ENCODE peak calls at places on chromosomes 11 and 22, in seven cellular contexts. R is hepatocyte; V is CD4-positive, alpha-beta memory T cell; O is heart right ventricle; I is ovary; E is left lung; U is upper lobe of left lung. A is an unnamed sample.

GRCh38 chr22:39820266-39820665 is 73.3 kb downstream of the ENTHD1 start:
- DNase-seq in R (no peak), V (no peak), O (no peak), I (no peak), E (no peak), U (no peak), A (no peak)

GRCh38 chr22:19784396-19785175 is 24.0 kb downstream of the TBX1 start:
- DNase-seq in R (no peak), V (no peak), O (no peak), I (no peak), E (peak), U (no peak), A (no peak)

GRCh38 chr22:43900206-43900605 is 8.4 kb upstream of the PNPLA5 start:
- DNase-seq in R (no peak), V (no peak), O (no peak), I (no peak), E (no peak), U (no peak), A (no peak)

GRCh38 chr11:94926271-94926625 is 47.1 kb downstream of the CWC15 start:
- DNase-seq in R (no peak), V (no peak), O (no peak), I (no peak), E (no peak), U (no peak), A (no peak)

GRCh38 chr11:131042041-131042390 is 125.7 kb upstream of the SNX19 start:
- DNase-seq in R (no peak), V (no peak), O (no peak), I (no peak), E (no peak), U (no peak), A (no peak)

GRCh38 chr11:117144477-117145392 is 648 bp downstream of the PAFAH1B2 start:
- DNase-seq in R (peak), V (peak), O (peak), I (peak), E (peak), U (peak), A (no peak)

GRCh38 chr22:42269407-42270177 is 861 bp downstream of the TCF20 start:
- DNase-seq in R (peak), V (peak), O (peak), I (peak), E (peak), U (peak), A (no peak)

GRCh38 chr11:129252621-129253020 is 60.5 kb upstream of the ARHGAP32 start:
- DNase-seq in R (no peak), V (no peak), O (no peak), I (no peak), E (no peak), U (no peak), A (no peak)

GRCh38 chr22:26846645-26847044 is 189.3 kb downstream of the MIAT start:
- DNase-seq in R (no peak), V (no peak), O (no peak), I (no peak), E (no peak), U (no peak), A (no peak)

GRCh38 chr11:6612816-6613136 is 760 bp upstream of the TAF10 start:
- DNase-seq in R (no peak), V (no peak), O (peak), I (no peak), E (no peak), U (no peak), A (no peak)

GRCh38 chr11:9250139-9250582 is 15.0 kb downstream of the DENND5A start:
- DNase-seq in R (no peak), V (peak), O (no peak), I (no peak), E (no peak), U (no peak), A (no peak)

GRCh38 chr11:69948256-69949141 is 129.3 kb upstream of the FGF3 start:
- DNase-seq in R (peak), V (no peak), O (no peak), I (no peak), E (peak), U (no peak), A (no peak)

GRCh38 chr11:12692238-12693074 is 18.2 kb downstream of the TEAD1 start:
- DNase-seq in R (peak), V (no peak), O (peak), I (peak), E (no peak), U (peak), A (no peak)

GRCh38 chr11:1619449-1619848 is 2.5 kb downstream of the KRTAP5-4 start:
- DNase-seq in R (no peak), V (peak), O (no peak), I (no peak), E (no peak), U (no peak), A (no peak)

GRCh38 chr11:6225024-6225423 is 9.4 kb downstream of the FHIP1B start:
- DNase-seq in R (no peak), V (no peak), O (no peak), I (no peak), E (no peak), U (no peak), A (no peak)

GRCh38 chr11:106424111-106424510 is 346.6 kb downstream of the AASDHPPT start:
- DNase-seq in R (peak), V (no peak), O (no peak), I (no peak), E (no peak), U (no peak), A (no peak)

GRCh38 chr22:23166841-23167610 is 13.3 kb upstream of the BCR start:
- DNase-seq in R (no peak), V (no peak), O (no peak), I (no peak), E (peak), U (no peak), A (no peak)

GRCh38 chr11:79920480-79920879 is 479.6 kb upstream of the TENM4 start:
- DNase-seq in R (no peak), V (no peak), O (no peak), I (no peak), E (no peak), U (no peak), A (no peak)

GRCh38 chr22:27196483-27196882 is 539.1 kb downstream of the MIAT start:
- DNase-seq in R (no peak), V (no peak), O (no peak), I (no peak), E (no peak), U (no peak), A (no peak)

GRCh38 chr11:16191852-16192240 is 164.5 kb downstream of the SOX6 start:
- DNase-seq in R (no peak), V (no peak), O (no peak), I (no peak), E (no peak), U (no peak), A (no peak)

GRCh38 chr11:35151896-35152295 is 12.9 kb downstream of the CD44 start:
- DNase-seq in R (no peak), V (no peak), O (no peak), I (no peak), E (no peak), U (no peak), A (no peak)

GRCh38 chr11:117837791-117838190 is 13.2 kb upstream of the FXYD2 start:
- DNase-seq in R (no peak), V (no peak), O (peak), I (peak), E (peak), U (peak), A (no peak)

GRCh38 chr22:35766654-35767580 is 49.2 kb downstream of the APOL5 start:
- DNase-seq in R (no peak), V (no peak), O (no peak), I (peak), E (no peak), U (no peak), A (no peak)

GRCh38 chr11:64537876-64538275 is 53.1 kb upstream of the SLC22A12 start:
- DNase-seq in R (no peak), V (no peak), O (no peak), I (no peak), E (peak), U (no peak), A (no peak)

GRCh38 chr11:131683666-131684065 is 313.3 kb downstream of the NTM start:
- DNase-seq in R (no peak), V (no peak), O (no peak), I (no peak), E (no peak), U (no peak), A (no peak)

GRCh38 chr11:123509737-123510578 is 79.9 kb downstream of the GRAMD1B start:
- DNase-seq in R (peak), V (no peak), O (no peak), I (no peak), E (no peak), U (no peak), A (peak)

GRCh38 chr22:36386900-36387663 is 685 bp downstream of the MYH9 start:
- DNase-seq in R (peak), V (no peak), O (peak), I (peak), E (peak), U (peak), A (no peak)

GRCh38 chr22:44630826-44631225 is 71.2 kb upstream of the PRR5 start:
- DNase-seq in R (no peak), V (no peak), O (no peak), I (no peak), E (no peak), U (no peak), A (no peak)

GRCh38 chr11:96149743-96150555 is 193.0 kb downstream of the MAML2 start:
- DNase-seq in R (peak), V (no peak), O (no peak), I (no peak), E (no peak), U (no peak), A (no peak)

GRCh38 chr22:43923631-43924548 is at the start of gene PNPLA3:
- DNase-seq in R (peak), V (peak), O (peak), I (peak), E (peak), U (peak), A (peak)

GRCh38 chr11:1442163-1442562 is 44.4 kb downstream of the MOB2 start:
- DNase-seq in R (no peak), V (no peak), O (no peak), I (no peak), E (no peak), U (no peak), A (no peak)

GRCh38 chr11:19472679-19473078 is 231.9 kb upstream of the E2F8 start:
- DNase-seq in R (no peak), V (no peak), O (no peak), I (no peak), E (no peak), U (no peak), A (no peak)

GRCh38 chr11:92357344-92357743 is 132.7 kb downstream of the FAT3 start:
- DNase-seq in R (peak), V (no peak), O (no peak), I (no peak), E (no peak), U (no peak), A (no peak)

GRCh38 chr22:37898441-37899181 is 7.5 kb upstream of the MICALL1 start:
- DNase-seq in R (no peak), V (no peak), O (no peak), I (no peak), E (peak), U (peak), A (peak)

GRCh38 chr22:37896181-37896592 is 9.9 kb upstream of the MICALL1 start:
- DNase-seq in R (peak), V (peak), O (peak), I (no peak), E (no peak), U (peak), A (no peak)

GRCh38 chr22:37897805-37898204 is 8.3 kb upstream of the MICALL1 start:
- DNase-seq in R (no peak), V (no peak), O (no peak), I (no peak), E (no peak), U (no peak), A (no peak)

GRCh38 chr22:37894939-37895670 is 11.0 kb upstream of the MICALL1 start:
- DNase-seq in R (peak), V (no peak), O (no peak), I (no peak), E (no peak), U (peak), A (no peak)

GRCh38 chr22:37896939-37897338 is 9.2 kb upstream of the MICALL1 start:
- DNase-seq in R (no peak), V (no peak), O (no peak), I (no peak), E (no peak), U (no peak), A (no peak)
- H3K27ac ChIP-seq in R (peak), V (peak), O (peak), I (no peak), E (peak), U (peak), A (peak)

GRCh38 chr11:102428696-102429095 is 23.9 kb downstream of the TMEM123 start:
- DNase-seq in R (no peak), V (no peak), O (no peak), I (no peak), E (no peak), U (no peak), A (no peak)

GRCh38 chr11:102429691-102430090 is 22.9 kb downstream of the TMEM123 start:
- DNase-seq in R (no peak), V (no peak), O (no peak), I (no peak), E (no peak), U (no peak), A (no peak)

GRCh38 chr11:102431404-102431803 is 21.2 kb downstream of the TMEM123 start:
- DNase-seq in R (no peak), V (no peak), O (no peak), I (no peak), E (no peak), U (no peak), A (no peak)

GRCh38 chr11:102427068-102427467 is 25.5 kb downstream of the TMEM123 start:
- DNase-seq in R (no peak), V (no peak), O (no peak), I (no peak), E (no peak), U (no peak), A (no peak)

DNA sequence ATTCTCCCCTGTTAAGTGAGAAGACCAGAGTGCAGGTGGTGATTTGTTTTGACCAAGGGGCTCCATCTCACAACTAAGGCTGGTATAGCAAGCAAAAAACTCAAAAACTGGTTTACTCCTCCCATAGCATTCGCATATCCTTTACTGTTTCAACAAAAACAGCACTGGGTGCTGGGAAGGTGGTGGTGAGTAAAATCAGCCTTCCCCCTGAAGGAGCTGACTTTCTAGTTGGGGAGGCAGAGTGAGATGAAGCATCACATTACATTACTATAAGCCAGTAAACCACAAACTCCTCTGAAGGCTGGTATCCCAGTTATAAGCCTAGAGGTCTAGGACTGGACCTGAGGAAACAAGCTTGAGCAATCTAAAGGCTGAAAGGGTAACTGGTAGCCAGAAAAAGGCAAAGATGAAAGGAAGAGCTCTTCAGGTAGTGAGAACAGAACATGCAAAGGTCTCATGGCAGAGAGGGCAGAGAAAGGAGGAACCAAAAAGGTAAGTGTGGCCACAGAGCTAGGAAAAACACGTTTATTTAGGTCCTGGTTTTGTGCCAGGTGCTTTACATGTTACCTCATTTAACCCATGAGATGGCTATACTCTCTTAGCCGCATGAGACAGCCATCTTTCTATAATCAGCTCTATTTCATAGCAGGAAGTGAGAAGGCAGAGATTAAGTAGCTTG is 22.3 kb downstream of the TMEM123 start:
- DNase-seq in R (no peak), V (no peak), O (no peak), I (no peak), E (no peak), U (no peak), A (no peak)
- H3K27ac ChIP-seq in R (no peak), V (peak), O (no peak), I (no peak), E (no peak), U (no peak), A (peak)

GRCh38 chr11:36456136-36456535 is 53.9 kb downstream of the TRAF6 start:
- DNase-seq in R (no peak), V (no peak), O (no peak), I (no peak), E (no peak), U (no peak), A (no peak)
- H3K27ac ChIP-seq in R (peak), V (no peak), O (peak), I (peak), E (peak), U (peak), A (peak)

GRCh38 chr22:17861909-17862308 is 87.6 kb upstream of the BID start:
- DNase-seq in R (no peak), V (no peak), O (no peak), I (no peak), E (peak), U (no peak), A (no peak)

GRCh38 chr22:17855891-17856290 is 81.6 kb upstream of the BID start:
- DNase-seq in R (no peak), V (no peak), O (no peak), I (no peak), E (peak), U (no peak), A (no peak)

GRCh38 chr22:17862646-17863181 is 88.4 kb upstream of the BID start:
- DNase-seq in R (no peak), V (no peak), O (no peak), I (no peak), E (peak), U (no peak), A (no peak)

GRCh38 chr22:17860220-17860965 is 86.1 kb upstream of the BID start:
- DNase-seq in R (no peak), V (no peak), O (no peak), I (no peak), E (peak), U (no peak), A (no peak)

DNA sequence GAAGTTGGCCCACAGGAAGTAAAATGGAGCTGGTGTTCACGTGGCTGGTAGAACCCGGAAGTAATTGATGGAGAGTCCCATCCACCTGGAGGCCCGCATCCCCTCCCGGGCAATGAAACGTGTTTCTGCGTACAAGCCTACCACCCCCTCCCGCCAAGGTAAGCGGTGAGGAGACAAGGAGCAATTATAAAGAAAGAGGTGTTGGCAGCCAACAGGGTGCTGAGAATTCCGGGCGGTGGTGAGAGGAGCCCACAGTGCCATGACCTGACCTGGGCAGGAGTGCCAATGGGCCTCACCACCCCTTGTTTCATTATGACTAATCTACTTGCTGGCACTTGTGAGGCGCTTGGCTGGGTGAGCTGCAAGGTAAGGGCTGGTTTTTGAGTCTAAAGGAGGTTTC is 83.8 kb upstream of the BID start:
- DNase-seq in R (no peak), V (no peak), O (no peak), I (no peak), E (peak), U (no peak), A (no peak)
- H3K27ac ChIP-seq in R (no peak), V (no peak), O (no peak), I (no peak), E (no peak), U (no peak), A (no peak)

DNA sequence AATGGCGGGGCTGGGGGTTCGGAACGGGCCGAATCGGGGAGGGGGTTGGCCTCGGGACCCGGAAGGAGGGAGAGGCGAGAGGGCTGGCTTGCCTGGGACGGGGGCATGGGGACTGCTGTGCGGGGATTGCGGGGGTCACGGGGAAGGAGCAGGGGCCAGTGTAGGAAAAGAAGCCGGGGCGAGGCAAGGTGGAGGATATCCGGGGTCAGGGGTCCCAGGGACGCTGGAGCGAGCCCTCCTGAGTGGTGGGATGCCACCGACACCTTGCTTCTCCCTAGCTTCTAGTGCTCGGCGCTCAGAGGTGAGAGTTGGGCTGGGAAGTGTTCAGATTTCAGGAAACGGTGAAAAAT is 426 bp upstream of the GDPD5 start:
- DNase-seq in R (no peak), V (no peak), O (no peak), I (no peak), E (no peak), U (no peak), A (no peak)
- H3K27ac ChIP-seq in R (no peak), V (peak), O (peak), I (no peak), E (no peak), U (no peak), A (no peak)